ENCODE peak calls at places on chromosomes 12 and 14, in four cellular contexts. One of them, this sample, is unnamed.

GRCh38 chr14:67918838-67919237 is 99.3 kb downstream of the RAD51B start:
- DNase-seq in A549: no peak
- DNase-seq in transverse colon: no peak
- DNase-seq in tibial nerve: no peak
- DNase-seq in this sample: no peak

GRCh38 chr12:79151956-79152355 is 287.4 kb downstream of the SYT1 start:
- DNase-seq in transverse colon: no peak
- DNase-seq in A549: no peak
- DNase-seq in tibial nerve: no peak
- DNase-seq in this sample: no peak

GRCh38 chr12:59087077-59087673 is 166.9 kb upstream of the LRIG3 start:
- DNase-seq in tibial nerve: no peak
- DNase-seq in A549: no peak
- DNase-seq in transverse colon: peak; percentile 15
- DNase-seq in this sample: no peak

GRCh38 chr12:114668151-114668891 is 15.7 kb downstream of the TBX3 start:
- DNase-seq in transverse colon: peak; percentile 90
- DNase-seq in tibial nerve: peak; percentile 65
- DNase-seq in A549: peak; percentile 94
- DNase-seq in this sample: peak; percentile 83

GRCh38 chr14:68792830-68793733 is at the start of gene ZFP36L1:
- DNase-seq in transverse colon: peak; percentile 94
- DNase-seq in A549: peak; percentile 92
- DNase-seq in tibial nerve: peak; percentile 93
- DNase-seq in this sample: peak; percentile 97

GRCh38 chr12:82745062-82745461 is 58.4 kb downstream of the TMTC2 start:
- DNase-seq in A549: no peak
- DNase-seq in transverse colon: no peak
- DNase-seq in tibial nerve: no peak
- DNase-seq in this sample: no peak

GRCh38 chr14:68705741-68706283 is 87.1 kb downstream of the ZFP36L1 start:
- DNase-seq in A549: no peak
- DNase-seq in transverse colon: peak; percentile 84
- DNase-seq in tibial nerve: no peak
- DNase-seq in this sample: no peak

GRCh38 chr12:4434299-4434698 is 11.3 kb downstream of the FGF6 start:
- DNase-seq in tibial nerve: no peak
- DNase-seq in A549: no peak
- DNase-seq in transverse colon: no peak
- DNase-seq in this sample: no peak

GRCh38 chr12:67534671-67535070 is 113.9 kb upstream of the DYRK2 start:
- DNase-seq in A549: peak; percentile 20
- DNase-seq in tibial nerve: no peak
- DNase-seq in transverse colon: no peak
- DNase-seq in this sample: peak; percentile 43

GRCh38 chr14:75267141-75267601 is 11.5 kb upstream of the FOS start:
- DNase-seq in tibial nerve: no peak
- DNase-seq in transverse colon: no peak
- DNase-seq in A549: no peak
- DNase-seq in this sample: no peak

GRCh38 chr14:95382747-95383146 is 63.0 kb upstream of the CLMN start:
- DNase-seq in tibial nerve: no peak
- DNase-seq in A549: no peak
- DNase-seq in transverse colon: no peak
- DNase-seq in this sample: no peak

GRCh38 chr12:98372340-98373018 is 142.9 kb upstream of the TMPO start:
- DNase-seq in A549: no peak
- DNase-seq in tibial nerve: no peak
- DNase-seq in transverse colon: no peak
- DNase-seq in this sample: no peak

GRCh38 chr14:32713856-32714255 is 224.8 kb upstream of the NPAS3 start:
- DNase-seq in A549: no peak
- DNase-seq in tibial nerve: no peak
- DNase-seq in transverse colon: no peak
- DNase-seq in this sample: no peak

GRCh38 chr14:55103005-55103640 is 25.9 kb upstream of the LGALS3 start:
- DNase-seq in transverse colon: peak; percentile 91
- DNase-seq in tibial nerve: peak; percentile 83
- DNase-seq in A549: peak; percentile 92
- DNase-seq in this sample: peak; percentile 85
- TF ChIP-seq EP300 in transverse colon: peak; percentile 80
- TF ChIP-seq EP300 in tibial nerve: no peak
- TF ChIP-seq EP300 in A549: no peak
- TF ChIP-seq EP300 in this sample: no peak

DNA sequence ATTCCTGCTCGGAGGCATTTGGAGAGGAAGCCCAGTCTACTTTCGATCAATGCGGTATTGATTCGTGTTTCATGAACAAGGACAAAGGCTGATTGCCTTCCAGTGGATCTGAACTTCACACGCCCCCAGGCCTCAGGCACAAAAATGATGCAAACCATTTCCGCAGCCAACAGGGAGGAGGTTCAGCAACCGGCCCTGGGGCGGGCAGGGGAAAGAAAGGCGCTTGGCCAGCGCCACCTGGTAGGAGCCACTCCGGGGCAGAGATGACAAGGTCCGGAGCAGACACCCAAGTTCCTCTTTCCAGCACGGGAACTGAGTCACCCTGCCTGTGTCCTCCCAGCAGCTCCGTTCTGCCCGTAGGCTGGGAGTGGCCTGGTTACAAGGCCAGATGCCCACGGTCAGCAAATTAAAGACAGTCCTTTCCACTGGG is 136.4 kb downstream of the SCARB1 start:
- DNase-seq in tibial nerve: peak; percentile 61
- DNase-seq in transverse colon: peak; percentile 55
- DNase-seq in A549: no peak
- DNase-seq in this sample: no peak
- TF ChIP-seq EP300 in tibial nerve: peak; percentile 37
- TF ChIP-seq EP300 in transverse colon: no peak
- TF ChIP-seq EP300 in A549: no peak
- TF ChIP-seq EP300 in this sample: no peak

GRCh38 chr14:65190312-65190711 is 88.0 kb upstream of the MAX start:
- DNase-seq in transverse colon: no peak
- DNase-seq in tibial nerve: no peak
- DNase-seq in A549: no peak
- DNase-seq in this sample: no peak
- TF ChIP-seq EP300 in transverse colon: no peak
- TF ChIP-seq EP300 in tibial nerve: no peak
- TF ChIP-seq EP300 in A549: no peak
- TF ChIP-seq EP300 in this sample: no peak

GRCh38 chr12:132955933-132956725 is at the start of gene ZNF605:
- DNase-seq in transverse colon: peak; percentile 87
- DNase-seq in tibial nerve: peak; percentile 75
- DNase-seq in A549: peak; percentile 95
- DNase-seq in this sample: peak; percentile 92
- TF ChIP-seq EP300 in transverse colon: no peak
- TF ChIP-seq EP300 in tibial nerve: peak; percentile 14
- TF ChIP-seq EP300 in A549: no peak
- TF ChIP-seq EP300 in this sample: no peak

This sample was measured in ovary.